ENCODE peak calls at places on chromosomes 13 and 19, in seven cellular contexts. L, N, Z, D, B, I and G are unnamed samples.

GRCh38 chr19:47615714-47616113 is 6.8 kb downstream of the BICRA start:
- DNase-seq in L (no peak), N (no peak), Z (no peak), D (no peak), B (no peak), I (no peak), G (no peak)

GRCh38 chr13:100154835-100155463 is 66.1 kb downstream of the PCCA start:
- DNase-seq in L (no peak), N (no peak), Z (no peak), D (no peak), B (no peak), I (no peak), G (no peak)

GRCh38 chr13:97259787-97260641 is 37.9 kb downstream of the MBNL2 start:
- DNase-seq in L (no peak), N (peak), Z (no peak), D (no peak), B (no peak), I (no peak), G (no peak)

GRCh38 chr13:99893567-99893966 is 78.0 kb downstream of the ZIC5 start:
- DNase-seq in L (no peak), N (no peak), Z (no peak), D (no peak), B (no peak), I (no peak), G (no peak)

GRCh38 chr13:90415902-90416301 is 931.6 kb upstream of the MIR17HG start:
- DNase-seq in L (no peak), N (no peak), Z (no peak), D (no peak), B (no peak), I (no peak), G (no peak)

GRCh38 chr19:18488403-18488723 is 33.5 kb downstream of the ELL start:
- DNase-seq in L (no peak), N (no peak), Z (no peak), D (peak), B (no peak), I (no peak), G (no peak)

GRCh38 chr19:7427944-7428343 is 60.9 kb downstream of the PEX11G start:
- DNase-seq in L (no peak), N (peak), Z (no peak), D (no peak), B (no peak), I (no peak), G (no peak)

GRCh38 chr13:27450921-27451461 is 627 bp upstream of the MTIF3 start:
- DNase-seq in L (no peak), N (no peak), Z (peak), D (peak), B (peak), I (peak), G (no peak)

GRCh38 chr19:48394331-48395169 is 1.1 kb downstream of the GRIN2D start:
- DNase-seq in L (no peak), N (no peak), Z (no peak), D (no peak), B (no peak), I (no peak), G (no peak)

GRCh38 chr13:106385669-106386068 is 149.8 kb downstream of the EFNB2 start:
- DNase-seq in L (no peak), N (no peak), Z (no peak), D (no peak), B (no peak), I (no peak), G (no peak)

GRCh38 chr13:98142427-98143156 is at the start of gene FARP1:
- DNase-seq in L (no peak), N (no peak), Z (peak), D (peak), B (peak), I (peak), G (peak)

GRCh38 chr19:47093254-47093653 is 20.3 kb downstream of the ZC3H4 start:
- DNase-seq in L (no peak), N (no peak), Z (no peak), D (no peak), B (no peak), I (no peak), G (peak)

GRCh38 chr13:68176486-68176885 is 946.4 kb upstream of the PCDH9 start:
- DNase-seq in L (no peak), N (no peak), Z (no peak), D (no peak), B (no peak), I (no peak), G (no peak)

GRCh38 chr13:42398542-42398941 is 126.6 kb downstream of the AKAP11 start:
- DNase-seq in L (no peak), N (no peak), Z (no peak), D (no peak), B (no peak), I (no peak), G (no peak)

GRCh38 chr19:1019616-1019961 is 1.3 kb downstream of the TMEM259 start:
- DNase-seq in L (no peak), N (no peak), Z (no peak), D (no peak), B (no peak), I (no peak), G (no peak)

GRCh38 chr13:36857273-36857672 is 38.3 kb downstream of the RFXAP start:
- DNase-seq in L (no peak), N (no peak), Z (no peak), D (no peak), B (no peak), I (no peak), G (no peak)

GRCh38 chr13:26589754-26590153 is 32.3 kb downstream of the WASF3 start:
- DNase-seq in L (no peak), N (no peak), Z (peak), D (no peak), B (no peak), I (no peak), G (no peak)